ENCODE peak calls at places on chromosomes 11 and 22, in seven cellular contexts. One of them, this sample, is unnamed.
A peak's percentile ranks its signal among the peaks of the same experiment; 100 is the strongest.

GRCh38 chr11:46356911-46357482 is 9.7 kb downstream of the DGKZ start:
- DNase-seq in MM.1S: no peak
- DNase-seq in IMR-90: peak; percentile 85
- DNase-seq in mesendoderm: peak; percentile 68
- DNase-seq in OCI-LY7: no peak
- DNase-seq in fibroblast of lung: peak; percentile 72
- DNase-seq in GM23338: no peak
- DNase-seq in this sample: no peak

GRCh38 chr11:9895016-9895415 is 231.1 kb downstream of the SWAP70 start:
- DNase-seq in IMR-90: peak; percentile 51
- DNase-seq in mesendoderm: no peak
- DNase-seq in fibroblast of lung: no peak
- DNase-seq in GM23338: no peak
- DNase-seq in MM.1S: no peak
- DNase-seq in OCI-LY7: no peak
- DNase-seq in this sample: no peak

GRCh38 chr11:70397336-70397982 is 870 bp upstream of the CTTN start:
- DNase-seq in fibroblast of lung: peak; percentile 29
- DNase-seq in IMR-90: peak; percentile 30
- DNase-seq in GM23338: peak; percentile 44
- DNase-seq in MM.1S: no peak
- DNase-seq in OCI-LY7: no peak
- DNase-seq in mesendoderm: peak; percentile 74
- DNase-seq in this sample: no peak

GRCh38 chr11:28834877-28835276 is 726.7 kb downstream of the METTL15 start:
- DNase-seq in OCI-LY7: no peak
- DNase-seq in mesendoderm: peak; percentile 13
- DNase-seq in fibroblast of lung: peak; percentile 72
- DNase-seq in IMR-90: peak; percentile 97
- DNase-seq in MM.1S: no peak
- DNase-seq in GM23338: peak; percentile 9
- DNase-seq in this sample: no peak

GRCh38 chr11:4181780-4182721 is 87.5 kb downstream of the RRM1 start:
- DNase-seq in MM.1S: peak; percentile 78
- DNase-seq in OCI-LY7: peak; percentile 66
- DNase-seq in GM23338: peak; percentile 77
- DNase-seq in fibroblast of lung: peak; percentile 52
- DNase-seq in IMR-90: peak; percentile 49
- DNase-seq in mesendoderm: peak; percentile 84
- DNase-seq in this sample: peak; percentile 53

GRCh38 chr11:82794490-82794889 is 60.8 kb upstream of the FAM181B start:
- DNase-seq in mesendoderm: no peak
- DNase-seq in IMR-90: no peak
- DNase-seq in MM.1S: no peak
- DNase-seq in fibroblast of lung: no peak
- DNase-seq in OCI-LY7: no peak
- DNase-seq in GM23338: no peak
- DNase-seq in this sample: no peak

GRCh38 chr11:19728436-19728835 is 15.8 kb downstream of the NAV2 start:
- DNase-seq in GM23338: no peak
- DNase-seq in IMR-90: peak; percentile 80
- DNase-seq in mesendoderm: peak; percentile 33
- DNase-seq in fibroblast of lung: peak; percentile 50
- DNase-seq in OCI-LY7: no peak
- DNase-seq in MM.1S: no peak
- DNase-seq in this sample: no peak

GRCh38 chr11:75191330-75191717 is 40.4 kb downstream of the SLCO2B1 start:
- DNase-seq in GM23338: peak; percentile 43
- DNase-seq in MM.1S: no peak
- DNase-seq in mesendoderm: peak; percentile 68
- DNase-seq in IMR-90: no peak
- DNase-seq in OCI-LY7: no peak
- DNase-seq in fibroblast of lung: no peak
- DNase-seq in this sample: no peak

GRCh38 chr22:41757507-41757906 is 43.0 kb upstream of the CCDC134 start:
- DNase-seq in GM23338: no peak
- DNase-seq in IMR-90: no peak
- DNase-seq in fibroblast of lung: no peak
- DNase-seq in MM.1S: no peak
- DNase-seq in OCI-LY7: no peak
- DNase-seq in mesendoderm: no peak
- DNase-seq in this sample: no peak

GRCh38 chr22:35299217-35299716 is 427 bp upstream of the TOM1 start:
- DNase-seq in IMR-90: no peak
- DNase-seq in MM.1S: peak; percentile 38
- DNase-seq in mesendoderm: no peak
- DNase-seq in fibroblast of lung: peak; percentile 20
- DNase-seq in OCI-LY7: peak; percentile 57
- DNase-seq in GM23338: no peak
- DNase-seq in this sample: no peak

GRCh38 chr11:73425118-73425517 is 48.9 kb downstream of the RELT start:
- DNase-seq in MM.1S: no peak
- DNase-seq in IMR-90: no peak
- DNase-seq in OCI-LY7: no peak
- DNase-seq in mesendoderm: no peak
- DNase-seq in GM23338: no peak
- DNase-seq in fibroblast of lung: no peak
- DNase-seq in this sample: no peak

GRCh38 chr11:64306876-64307622 is 1.7 kb downstream of the ESRRA start:
- DNase-seq in MM.1S: no peak
- DNase-seq in GM23338: no peak
- DNase-seq in IMR-90: no peak
- DNase-seq in OCI-LY7: peak; percentile 21
- DNase-seq in fibroblast of lung: no peak
- DNase-seq in mesendoderm: no peak
- DNase-seq in this sample: no peak

GRCh38 chr22:33007485-33007884 is 50.7 kb downstream of the SYN3 start:
- DNase-seq in OCI-LY7: no peak
- DNase-seq in GM23338: no peak
- DNase-seq in MM.1S: no peak
- DNase-seq in IMR-90: no peak
- DNase-seq in fibroblast of lung: no peak
- DNase-seq in mesendoderm: no peak
- DNase-seq in this sample: no peak

GRCh38 chr11:122724520-122724919 is 69.0 kb downstream of the UBASH3B start:
- DNase-seq in fibroblast of lung: no peak
- DNase-seq in IMR-90: peak; percentile 77
- DNase-seq in GM23338: peak; percentile 41
- DNase-seq in OCI-LY7: no peak
- DNase-seq in MM.1S: no peak
- DNase-seq in mesendoderm: peak; percentile 63
- DNase-seq in this sample: no peak

GRCh38 chr11:2104524-2105440 is 34.4 kb downstream of the IGF2 start:
- DNase-seq in mesendoderm: no peak
- DNase-seq in MM.1S: no peak
- DNase-seq in fibroblast of lung: no peak
- DNase-seq in IMR-90: no peak
- DNase-seq in OCI-LY7: no peak
- DNase-seq in GM23338: no peak
- DNase-seq in this sample: no peak

GRCh38 chr11:43376594-43376993 is 17.9 kb downstream of the TTC17 start:
- DNase-seq in fibroblast of lung: peak; percentile 86
- DNase-seq in MM.1S: no peak
- DNase-seq in OCI-LY7: no peak
- DNase-seq in mesendoderm: no peak
- DNase-seq in GM23338: no peak
- DNase-seq in IMR-90: peak; percentile 90
- DNase-seq in this sample: no peak

GRCh38 chr22:20956258-20957117 is 10.6 kb upstream of the AIFM3 start:
- DNase-seq in OCI-LY7: no peak
- DNase-seq in fibroblast of lung: peak; percentile 32
- DNase-seq in mesendoderm: peak; percentile 94
- DNase-seq in GM23338: peak; percentile 87
- DNase-seq in IMR-90: peak; percentile 25
- DNase-seq in MM.1S: no peak
- DNase-seq in this sample: no peak

GRCh38 chr11:115550291-115551059 is 46.3 kb upstream of the CADM1 start:
- DNase-seq in OCI-LY7: no peak
- DNase-seq in mesendoderm: no peak
- DNase-seq in GM23338: no peak
- DNase-seq in MM.1S: no peak
- DNase-seq in fibroblast of lung: no peak
- DNase-seq in IMR-90: no peak
- DNase-seq in this sample: no peak

GRCh38 chr11:116445108-116446047 is 327.4 kb downstream of the BUD13 start:
- DNase-seq in GM23338: peak; percentile 88
- DNase-seq in IMR-90: no peak
- DNase-seq in MM.1S: no peak
- DNase-seq in fibroblast of lung: no peak
- DNase-seq in mesendoderm: peak; percentile 60
- DNase-seq in OCI-LY7: no peak
- DNase-seq in this sample: no peak

GRCh38 chr22:38327805-38328204 is 10.6 kb upstream of the CSNK1E start:
- DNase-seq in MM.1S: no peak
- DNase-seq in mesendoderm: no peak
- DNase-seq in IMR-90: peak; percentile 63
- DNase-seq in fibroblast of lung: peak; percentile 43
- DNase-seq in OCI-LY7: no peak
- DNase-seq in GM23338: no peak
- DNase-seq in this sample: no peak

GRCh38 chr11:108966206-108966605 is 301.3 kb downstream of the DDX10 start:
- DNase-seq in mesendoderm: no peak
- DNase-seq in OCI-LY7: no peak
- DNase-seq in GM23338: no peak
- DNase-seq in IMR-90: no peak
- DNase-seq in fibroblast of lung: no peak
- DNase-seq in MM.1S: no peak
- DNase-seq in this sample: no peak

GRCh38 chr11:118138839-118139420 is 13.7 kb downstream of the SCN4B start:
- DNase-seq in GM23338: no peak
- DNase-seq in OCI-LY7: no peak
- DNase-seq in fibroblast of lung: no peak
- DNase-seq in IMR-90: no peak
- DNase-seq in MM.1S: no peak
- DNase-seq in mesendoderm: no peak
- DNase-seq in this sample: no peak

GRCh38 chr22:40331706-40332105 is 14.6 kb upstream of the ADSL start:
- DNase-seq in IMR-90: no peak
- DNase-seq in OCI-LY7: no peak
- DNase-seq in mesendoderm: peak; percentile 13
- DNase-seq in MM.1S: no peak
- DNase-seq in fibroblast of lung: no peak
- DNase-seq in GM23338: no peak
- DNase-seq in this sample: no peak

GRCh38 chr11:19258651-19259230 is 18.0 kb upstream of the E2F8 start:
- DNase-seq in MM.1S: no peak
- DNase-seq in OCI-LY7: no peak
- DNase-seq in IMR-90: no peak
- DNase-seq in GM23338: no peak
- DNase-seq in mesendoderm: no peak
- DNase-seq in fibroblast of lung: no peak
- DNase-seq in this sample: no peak

GRCh38 chr11:45853616-45854219 is 6.4 kb downstream of the CRY2 start:
- DNase-seq in IMR-90: no peak
- DNase-seq in OCI-LY7: no peak
- DNase-seq in mesendoderm: no peak
- DNase-seq in fibroblast of lung: no peak
- DNase-seq in GM23338: no peak
- DNase-seq in MM.1S: no peak
- DNase-seq in this sample: no peak

GRCh38 chr11:60970890-60971289 is 590 bp upstream of the CD6 start:
- DNase-seq in MM.1S: no peak
- DNase-seq in GM23338: no peak
- DNase-seq in OCI-LY7: no peak
- DNase-seq in mesendoderm: no peak
- DNase-seq in fibroblast of lung: no peak
- DNase-seq in IMR-90: no peak
- DNase-seq in this sample: no peak
- H3K4me2 ChIP-seq in MM.1S: no peak overlapping the region
- H3K4me2 ChIP-seq in GM23338: no peak overlapping the region
- H3K4me2 ChIP-seq in OCI-LY7: no peak overlapping the region
- H3K4me2 ChIP-seq in mesendoderm: no peak overlapping the region
- H3K4me2 ChIP-seq in fibroblast of lung: no peak overlapping the region
- H3K4me2 ChIP-seq in IMR-90: no peak overlapping the region
- H3K4me2 ChIP-seq in this sample: no peak overlapping the region

GRCh38 chr11:121560251-121560650 is 107.5 kb upstream of the SORL1-AS1 start:
- DNase-seq in GM23338: no peak
- DNase-seq in fibroblast of lung: no peak
- DNase-seq in IMR-90: no peak
- DNase-seq in mesendoderm: peak; percentile 66
- DNase-seq in MM.1S: no peak
- DNase-seq in OCI-LY7: no peak
- DNase-seq in this sample: no peak

GRCh38 chr11:121559812-121560211 is 107.0 kb upstream of the SORL1-AS1 start:
- DNase-seq in IMR-90: no peak
- DNase-seq in OCI-LY7: no peak
- DNase-seq in mesendoderm: no peak
- DNase-seq in fibroblast of lung: no peak
- DNase-seq in MM.1S: no peak
- DNase-seq in GM23338: no peak
- DNase-seq in this sample: no peak

GRCh38 chr11:121561716-121562115 is 108.9 kb upstream of the SORL1-AS1 start:
- DNase-seq in mesendoderm: no peak
- DNase-seq in OCI-LY7: no peak
- DNase-seq in IMR-90: no peak
- DNase-seq in GM23338: no peak
- DNase-seq in MM.1S: no peak
- DNase-seq in fibroblast of lung: no peak
- DNase-seq in this sample: no peak

GRCh38 chr11:121563003-121563402 is 110.2 kb upstream of the SORL1-AS1 start:
- DNase-seq in GM23338: no peak
- DNase-seq in mesendoderm: no peak
- DNase-seq in IMR-90: no peak
- DNase-seq in fibroblast of lung: no peak
- DNase-seq in MM.1S: no peak
- DNase-seq in OCI-LY7: no peak
- DNase-seq in this sample: no peak

GRCh38 chr11:121561240-121561639 is 108.5 kb upstream of the SORL1-AS1 start:
- DNase-seq in OCI-LY7: no peak
- DNase-seq in MM.1S: no peak
- DNase-seq in mesendoderm: no peak
- DNase-seq in fibroblast of lung: no peak
- DNase-seq in GM23338: no peak
- DNase-seq in IMR-90: no peak
- DNase-seq in this sample: no peak
- H3K4me1 ChIP-seq in OCI-LY7: peaks cover 34% of the 10 kb centered on the region
- H3K4me1 ChIP-seq in MM.1S: no peaks in the 10 kb centered on the region
- H3K4me1 ChIP-seq in mesendoderm: peaks cover 5% of the 10 kb centered on the region
- H3K4me1 ChIP-seq in fibroblast of lung: no peaks in the 10 kb centered on the region
- H3K4me1 ChIP-seq in GM23338: peaks cover 4% of the 10 kb centered on the region
- H3K4me1 ChIP-seq in IMR-90: peaks cover 2% of the 10 kb centered on the region
- H3K4me1 ChIP-seq in this sample: peaks cover 29% of the 10 kb centered on the region

GRCh38 chr11:91495837-91496236 is 728.8 kb upstream of the FAT3 start:
- DNase-seq in mesendoderm: no peak
- DNase-seq in IMR-90: no peak
- DNase-seq in fibroblast of lung: no peak
- DNase-seq in OCI-LY7: no peak
- DNase-seq in GM23338: no peak
- DNase-seq in MM.1S: no peak
- DNase-seq in this sample: no peak

GRCh38 chr11:91489989-91490388 is 734.6 kb upstream of the FAT3 start:
- DNase-seq in IMR-90: no peak
- DNase-seq in mesendoderm: peak; percentile 84
- DNase-seq in OCI-LY7: no peak
- DNase-seq in fibroblast of lung: no peak
- DNase-seq in GM23338: peak; percentile 50
- DNase-seq in MM.1S: no peak
- DNase-seq in this sample: no peak
- H3K36me3 ChIP-seq in IMR-90: no peaks in the 10 kb centered on the region
- H3K36me3 ChIP-seq in mesendoderm: no peaks in the 10 kb centered on the region
- H3K36me3 ChIP-seq in OCI-LY7: no peaks in the 10 kb centered on the region
- H3K36me3 ChIP-seq in fibroblast of lung: no peaks in the 10 kb centered on the region
- H3K36me3 ChIP-seq in GM23338: no peaks in the 10 kb centered on the region
- H3K36me3 ChIP-seq in MM.1S: no peaks in the 10 kb centered on the region
- H3K36me3 ChIP-seq in this sample: no peaks in the 10 kb centered on the region

GRCh38 chr11:120554771-120555432 is 43.4 kb downstream of the GRIK4 start:
- DNase-seq in mesendoderm: peak; percentile 73
- DNase-seq in GM23338: peak; percentile 72
- DNase-seq in OCI-LY7: peak; percentile 5
- DNase-seq in IMR-90: peak; percentile 73
- DNase-seq in fibroblast of lung: peak; percentile 54
- DNase-seq in MM.1S: peak; percentile 95
- DNase-seq in this sample: no peak
- H3K4me2 ChIP-seq in mesendoderm: no peak overlapping the region
- H3K4me2 ChIP-seq in GM23338: peak overlapping the region; percentile 74
- H3K4me2 ChIP-seq in OCI-LY7: no peak overlapping the region
- H3K4me2 ChIP-seq in IMR-90: peak overlapping the region; percentile 13
- H3K4me2 ChIP-seq in fibroblast of lung: no peak overlapping the region
- H3K4me2 ChIP-seq in MM.1S: peak overlapping the region; percentile 97
- H3K4me2 ChIP-seq in this sample: no peak overlapping the region